ENCODE peak calls at places on chromosomes 16 and 17, in five cellular contexts. R is astrocyte of the hippocampus, L is EL, K is cardiac fibroblast, A is NCI-H1105 treated with DMSO at 0.1 percent for 48 hours. F is an unnamed sample.

GRCh38 chr17:72388765-72389473 is 268.1 kb downstream of the SOX9 start:
- DNase-seq in R (no peak), L (peak; percentile 70), K (peak; percentile 31), A (no peak), F (peak; percentile 32)

GRCh38 chr16:30985401-30986128 is 558 bp downstream of the HSD3B7 start:
- DNase-seq in R (peak; percentile 54), L (peak; percentile 33), K (no peak), A (peak; percentile 83), F (peak; percentile 64)

GRCh38 chr17:81966343-81967243 is 5.6 kb upstream of the NOTUM start:
- DNase-seq in R (no peak), L (no peak), K (peak; percentile 44), A (no peak), F (no peak)

GRCh38 chr17:34171245-34171818 is 83.8 kb upstream of the CCL2 start:
- DNase-seq in R (peak; percentile 70), L (peak; percentile 68), K (peak; percentile 76), A (peak; percentile 23), F (no peak)

GRCh38 chr17:19766421-19767270 is 18.5 kb upstream of the ALDH3A1 start:
- DNase-seq in R (peak; percentile 81), L (peak; percentile 63), K (peak; percentile 66), A (peak; percentile 20), F (peak; percentile 81)

GRCh38 chr17:78798695-78799559 is 16.9 kb upstream of the CYTH1 start:
- DNase-seq in R (peak; percentile 43), L (no peak), K (peak; percentile 35), A (no peak), F (peak; percentile 15)

GRCh38 chr17:55768946-55769624 is 18.2 kb downstream of the PCTP start:
- DNase-seq in R (no peak), L (peak; percentile 45), K (no peak), A (no peak), F (no peak)

GRCh38 chr16:86069736-86070298 is 170.9 kb downstream of the IRF8 start:
- DNase-seq in R (no peak), L (no peak), K (no peak), A (no peak), F (no peak)

GRCh38 chr17:17071531-17072360 is 29.5 kb downstream of the MPRIP start:
- DNase-seq in R (no peak), L (no peak), K (no peak), A (no peak), F (no peak)

GRCh38 chr16:89287777-89288576 is 70.5 kb downstream of the ZNF778 start:
- DNase-seq in R (no peak), L (no peak), K (no peak), A (no peak), F (no peak)

GRCh38 chr17:82577300-82577699 is 57.8 kb downstream of the FOXK2 start:
- DNase-seq in R (no peak), L (no peak), K (no peak), A (no peak), F (no peak)

GRCh38 chr17:29195465-29196081 is 15.4 kb upstream of the MYO18A start:
- DNase-seq in R (no peak), L (peak; percentile 45), K (no peak), A (no peak), F (no peak)

GRCh38 chr16:53435066-53435688 is 906 bp downstream of the RBL2 start:
- DNase-seq in R (peak; percentile 90), L (peak; percentile 84), K (peak; percentile 90), A (peak; percentile 91), F (peak; percentile 19)

GRCh38 chr17:39677581-39678339 is 9.5 kb downstream of the PNMT start:
- DNase-seq in R (peak; percentile 59), L (no peak), K (no peak), A (no peak), F (no peak)

GRCh38 chr17:7807206-7807605 is 26.8 kb upstream of the KDM6B start:
- DNase-seq in R (no peak), L (no peak), K (no peak), A (no peak), F (no peak)